ENCODE peak calls at places on chromosomes 2 and 18, in five cellular contexts. B, L, M, U and R are unnamed samples.

GRCh38 chr18:61891271-61891670 is 1.5 kb downstream of the RNF152 start:
- DNase-seq in U (no peak), L (no peak), B (no peak), M (no peak), R (no peak)

GRCh38 chr2:126795661-126796060 is 103.0 kb upstream of the TEX51 start:
- DNase-seq in U (no peak), B (no peak), M (no peak), L (no peak), R (no peak)

GRCh38 chr18:22844184-22844583 is 88.9 kb upstream of the RBBP8 start:
- DNase-seq in U (no peak), B (no peak), L (peak), M (no peak), R (no peak)

GRCh38 chr2:35846-36245 is 10.5 kb downstream of the FAM110C start:
- DNase-seq in M (no peak), U (peak), L (no peak), B (no peak), R (no peak)

GRCh38 chr2:59093571-59093970 is 852.4 kb upstream of the FANCL start:
- DNase-seq in L (no peak), B (no peak), M (no peak), U (no peak), R (no peak)

GRCh38 chr2:176685908-176686307 is 416.7 kb downstream of the MTX2 start:
- DNase-seq in U (no peak), L (peak), M (no peak), B (no peak), R (no peak)

GRCh38 chr2:176502619-176503018 is 233.4 kb downstream of the MTX2 start:
- DNase-seq in M (no peak), B (no peak), U (no peak), L (no peak), R (no peak)

GRCh38 chr2:7592618-7593140 is 675.5 kb downstream of the RNF144A start:
- DNase-seq in U (no peak), L (no peak), B (no peak), M (no peak), R (no peak)

GRCh38 chr18:68033466-68033865 is 516.9 kb upstream of the DSEL start:
- DNase-seq in M (no peak), U (no peak), B (no peak), L (peak), R (no peak)

GRCh38 chr2:11024010-11024615 is 112.4 kb downstream of the KCNF1 start:
- DNase-seq in B (no peak), M (no peak), U (no peak), L (no peak), R (no peak)

GRCh38 chr2:224369028-224369632 is 32.8 kb downstream of the FAM124B start:
- DNase-seq in U (peak), L (peak), B (peak), M (no peak), R (no peak)

GRCh38 chr2:88517759-88518201 is 65.3 kb upstream of the FOXI3 start:
- DNase-seq in M (no peak), B (no peak), L (no peak), U (peak), R (no peak)

GRCh38 chr2:226540204-226540994 is 259.2 kb downstream of the IRS1 start:
- DNase-seq in M (no peak), L (no peak), B (no peak), U (no peak), R (no peak)

GRCh38 chr2:107721178-107721577 is 105.5 kb upstream of the RGPD4 start:
- DNase-seq in B (no peak), M (no peak), L (no peak), U (no peak), R (no peak)

GRCh38 chr2:231781798-231782726 is 980 bp upstream of the PDE6D start:
- DNase-seq in U (no peak), M (no peak), B (peak), L (peak), R (no peak)

GRCh38 chr2:38446418-38446817 is 69.3 kb upstream of the ATL2 start:
- DNase-seq in M (no peak), B (no peak), U (no peak), L (no peak), R (no peak)

GRCh38 chr18:7000484-7001096 is 117.0 kb downstream of the LAMA1 start:
- DNase-seq in M (no peak), U (peak), L (peak), B (no peak), R (no peak)

GRCh38 chr2:218605438-218605837 is 2.3 kb upstream of the PLCD4 start:
- DNase-seq in U (no peak), L (peak), M (no peak), B (no peak), R (no peak)

GRCh38 chr2:28276076-28276618 is 116.5 kb upstream of the FOSL2 start:
- DNase-seq in B (no peak), M (no peak), U (peak), L (peak), R (no peak)

GRCh38 chr2:33317369-33318015 is 159.0 kb upstream of the RASGRP3 start:
- DNase-seq in L (peak), B (no peak), U (no peak), M (no peak), R (no peak)

GRCh38 chr2:63053235-63053888 is 2.7 kb downstream of the OTX1 start:
- DNase-seq in L (no peak), B (peak), U (no peak), M (no peak), R (no peak)

GRCh38 chr2:105671156-105671555 is 73.6 kb upstream of the NCK2 start:
- DNase-seq in M (no peak), L (peak), U (no peak), B (no peak), R (no peak)

GRCh38 chr2:36781907-36782635 is 85.6 kb downstream of the VIT start:
- DNase-seq in L (peak), B (no peak), U (no peak), M (no peak), R (no peak)

GRCh38 chr2:162768646-162769045 is 69.9 kb downstream of the KCNH7 start:
- DNase-seq in M (no peak), U (peak), B (no peak), L (no peak), R (no peak)

GRCh38 chr2:26407517-26407916 is 5.8 kb downstream of the DRC1 start:
- DNase-seq in U (no peak), L (no peak), M (no peak), B (no peak), R (no peak)

GRCh38 chr18:54880706-54881105 is 52.4 kb downstream of the RAB27B start:
- DNase-seq in L (peak), M (no peak), U (no peak), B (no peak), R (no peak)

GRCh38 chr2:50785781-50786180 is 246.2 kb downstream of the NRXN1 start:
- DNase-seq in U (no peak), B (no peak), M (no peak), L (no peak), R (no peak)

GRCh38 chr2:239869272-239870155 is 155.6 kb downstream of the NDUFA10 start:
- DNase-seq in U (no peak), L (no peak), M (no peak), B (no peak), R (no peak)

GRCh38 chr2:203688798-203689197 is 17.6 kb upstream of the CD28 start:
- DNase-seq in U (no peak), L (peak), M (no peak), B (no peak), R (no peak)

GRCh38 chr2:181070119-181070833 is 89.9 kb downstream of the UBE2E3 start:
- DNase-seq in B (no peak), M (no peak), U (no peak), L (peak), R (no peak)